ENCODE peak calls at places on chromosomes 4 and X, in six cellular contexts. N is brain microvascular endothelial cell, Z is GM12878, H is K562, L is cardiac muscle cell, T is breast epithelium. K is an unnamed sample. For H3K36me3, the result is how much of the 10 kb centered on the place peaks cover.

GRCh38 chr4:185165605-185166063 is 22.6 kb downstream of the SLC25A4 start:
- DNase-seq in N (peak), T (no peak), H (no peak), L (no peak), Z (peak), K (no peak)

GRCh38 chr4:74997942-74998341 is 65.0 kb downstream of the PARM1 start:
- DNase-seq in N (no peak), T (no peak), Z (no peak), H (no peak), L (no peak), K (no peak)

GRCh38 chrX:20995829-20996228 is 378.4 kb upstream of the CNKSR2 start:
- DNase-seq in T (no peak), L (no peak), H (no peak), N (no peak), Z (no peak), K (no peak)

GRCh38 chr4:41661447-41662076 is 87.0 kb downstream of the PHOX2B start:
- DNase-seq in N (peak), T (peak), Z (no peak), L (peak), H (peak), K (no peak)

GRCh38 chr4:13378973-13379759 is 105.0 kb downstream of the RAB28 start:
- DNase-seq in L (no peak), H (no peak), N (no peak), Z (peak), T (no peak), K (no peak)

GRCh38 chr4:78565971-78566372 is 14.4 kb downstream of the ANXA3 start:
- DNase-seq in N (peak), Z (no peak), H (no peak), T (no peak), L (no peak), K (no peak)

GRCh38 chr4:137510866-137511265 is 21.4 kb downstream of the PCDH18 start:
- DNase-seq in N (peak), Z (no peak), T (no peak), H (no peak), L (no peak), K (no peak)

GRCh38 chrX:74890676-74891430 is 34.4 kb downstream of the NEXMIF start:
- DNase-seq in H (no peak), L (no peak), N (no peak), Z (peak), T (no peak), K (no peak)

GRCh38 chr4:176547005-176547404 is 227.2 kb downstream of the SPCS3 start:
- DNase-seq in T (no peak), Z (no peak), N (peak), H (no peak), L (no peak), K (no peak)

GRCh38 chrX:10549280-10549679 is 71.1 kb downstream of the MID1 start:
- DNase-seq in N (peak), Z (no peak), L (no peak), H (no peak), T (no peak), K (no peak)

GRCh38 chr4:143555676-143556075 is 42.2 kb downstream of the SMARCA5 start:
- DNase-seq in Z (no peak), L (no peak), N (no peak), T (no peak), H (no peak), K (no peak)

GRCh38 chr4:17544831-17545234 is 29.9 kb downstream of the CLRN2 start:
- DNase-seq in T (no peak), H (no peak), N (no peak), L (no peak), Z (no peak), K (no peak)

GRCh38 chr4:150662686-150663085 is 80.7 kb downstream of the MAB21L2 start:
- DNase-seq in H (no peak), T (no peak), N (no peak), Z (no peak), L (no peak), K (no peak)

GRCh38 chrX:16745102-16745501 is 25.7 kb downstream of the SYAP1 start:
- DNase-seq in H (no peak), T (no peak), Z (no peak), L (no peak), N (no peak), K (no peak)

GRCh38 chrX:16737024-16737423 is 17.6 kb downstream of the SYAP1 start:
- DNase-seq in L (no peak), N (no peak), Z (no peak), T (no peak), H (no peak), K (no peak)

GRCh38 chrX:16743604-16744325 is 24.4 kb downstream of the SYAP1 start:
- DNase-seq in Z (no peak), N (peak), T (no peak), H (no peak), L (no peak), K (no peak)

DNA sequence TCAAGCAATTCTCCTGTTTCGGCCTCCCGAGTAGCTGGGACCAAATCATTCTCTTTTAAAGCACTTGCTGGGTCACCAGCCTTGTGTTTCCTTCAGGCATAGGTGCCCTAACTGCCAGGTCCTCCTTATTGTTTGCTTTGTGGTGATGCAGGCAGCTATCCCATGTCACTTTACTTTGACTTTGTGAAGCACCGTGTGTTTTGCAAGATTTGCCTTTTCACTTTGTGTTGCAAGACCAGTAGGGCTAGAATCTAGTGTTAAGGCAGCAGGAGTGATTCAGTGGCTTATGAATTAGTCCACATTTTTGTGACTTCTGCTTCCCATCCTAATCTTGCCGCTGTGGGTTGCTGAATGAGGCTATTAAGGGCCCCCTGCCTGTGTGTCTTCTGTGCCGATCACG is 20.2 kb downstream of the SYAP1 start:
- DNase-seq in L (no peak), N (no peak), T (no peak), Z (no peak), H (no peak), K (no peak)
- H3K36me3 ChIP-seq in L (under half), N (under half), T (under half), Z (under half), H (half or more), K (half or more)

GRCh38 chrX:104641176-104641575 is 75.2 kb downstream of the IL1RAPL2 start:
- DNase-seq in L (no peak), H (no peak), N (no peak), Z (no peak), T (no peak), K (no peak)
- TF ChIP-seq CTCF in L (no peak), H (peak), N (no peak), Z (peak), T (no peak), K (no peak)

GRCh38 chr4:39303871-39304270 is 62.3 kb downstream of the RFC1 start:
- DNase-seq in N (no peak), Z (no peak), L (no peak), T (no peak), H (no peak), K (no peak)

GRCh38 chr4:39302901-39303300 is 63.3 kb downstream of the RFC1 start:
- DNase-seq in L (no peak), H (no peak), Z (no peak), T (no peak), N (no peak), K (no peak)

GRCh38 chr4:39308576-39308975 is 57.6 kb downstream of the RFC1 start:
- DNase-seq in L (no peak), Z (no peak), T (no peak), N (no peak), H (no peak), K (no peak)

GRCh38 chr4:39305902-39306677 is 60.1 kb downstream of the RFC1 start:
- DNase-seq in N (no peak), T (no peak), L (no peak), H (peak), Z (no peak), K (no peak)

DNA sequence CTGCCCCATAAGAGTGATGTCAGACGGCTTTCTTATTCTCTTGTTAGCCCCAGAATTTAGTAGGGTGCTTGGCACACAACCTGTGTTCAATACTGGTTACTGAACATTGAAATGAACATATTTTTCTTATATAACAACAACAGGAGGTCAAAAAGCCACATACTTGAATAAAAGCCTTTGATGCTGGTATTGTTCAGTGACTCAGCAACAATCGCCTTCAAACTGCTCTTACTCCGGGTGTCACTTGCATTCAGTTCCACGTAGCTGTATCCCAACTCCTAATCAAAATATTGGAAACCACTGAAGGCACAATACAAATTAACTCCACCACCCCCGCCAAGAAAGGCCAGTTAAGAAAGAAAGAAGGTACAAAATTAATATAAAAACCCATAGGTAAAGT is 61.5 kb downstream of the RFC1 start:
- DNase-seq in H (peak), N (peak), T (no peak), L (no peak), Z (no peak), K (no peak)
- H3K36me3 ChIP-seq in H (half or more), N (under half), T (under half), L (half or more), Z (under half), K (under half)

GRCh38 chrX:155143959-155144548 is 72.2 kb upstream of the VBP1 start:
- DNase-seq in T (no peak), L (no peak), H (no peak), N (no peak), Z (no peak), K (no peak)

GRCh38 chrX:155144926-155145325 is 71.3 kb upstream of the VBP1 start:
- DNase-seq in Z (no peak), T (no peak), H (no peak), L (no peak), N (no peak), K (no peak)

GRCh38 chrX:155148724-155149537 is 67.3 kb upstream of the VBP1 start:
- DNase-seq in N (peak), Z (no peak), L (peak), T (no peak), H (peak), K (no peak)
- TF ChIP-seq CTCF in N (peak), Z (peak), L (peak), T (no peak), H (peak), K (peak)

K was measured in left lung.